ENCODE peak calls at places on chromosomes 4 and X, in six cellular contexts. A is IMR-90, C is mesendoderm, Y is H1, H is H9, D is mesenchymal stem cell. J is an unnamed sample.

GRCh38 chr4:125283702-125284279 is 31.0 kb upstream of the FAT4 start:
- DNase-seq in A (peak; percentile 51), C (peak; percentile 27), Y (no peak), H (no peak), D (peak; percentile 42), J (no peak)

GRCh38 chrX:150094375-150094774 is 156.1 kb upstream of the EOLA2 start:
- DNase-seq in A (no peak), C (no peak), Y (no peak), H (no peak), D (no peak), J (no peak)

GRCh38 chr4:128859887-128860774 is 50.6 kb downstream of the JADE1 start:
- DNase-seq in A (peak; percentile 96), C (no peak), Y (no peak), H (no peak), D (peak; percentile 84), J (no peak)

GRCh38 chrX:16160729-16161128 is 6.6 kb upstream of the MAGEB17 start:
- DNase-seq in A (peak; percentile 88), C (peak; percentile 88), Y (no peak), H (no peak), D (peak; percentile 69), J (no peak)

GRCh38 chr4:80311130-80311529 is 24.4 kb upstream of the CFAP299 start:
- DNase-seq in A (no peak), C (no peak), Y (no peak), H (no peak), D (no peak), J (no peak)

GRCh38 chr4:177673980-177674504 is 231.8 kb upstream of the AGA start:
- DNase-seq in A (no peak), C (peak; percentile 20), Y (no peak), H (no peak), D (no peak), J (no peak)

GRCh38 chr4:10347281-10347795 is 109.9 kb downstream of the ZNF518B start:
- DNase-seq in A (no peak), C (no peak), Y (no peak), H (no peak), D (no peak), J (no peak)

GRCh38 chr4:80365928-80366327 is 30.4 kb downstream of the CFAP299 start:
- DNase-seq in A (peak; percentile 76), C (peak; percentile 63), Y (no peak), H (peak; percentile 62), D (peak; percentile 59), J (peak; percentile 21)

GRCh38 chr4:119726505-119726904 is 97.9 kb upstream of the PDE5A start:
- DNase-seq in A (peak; percentile 34), C (no peak), Y (no peak), H (no peak), D (no peak), J (no peak)

GRCh38 chrX:12007881-12008280 is 130.4 kb upstream of the FRMPD4 start:
- DNase-seq in A (peak; percentile 84), C (no peak), Y (no peak), H (no peak), D (peak; percentile 71), J (no peak)

GRCh38 chr4:130210871-130211270 is 1114.9 kb downstream of the C4orf33 start:
- DNase-seq in A (no peak), C (no peak), Y (no peak), H (no peak), D (peak; percentile 65), J (no peak)

GRCh38 chr4:2927016-2927695 is 36.0 kb downstream of the NOP14 start:
- DNase-seq in A (no peak), C (no peak), Y (no peak), H (no peak), D (no peak), J (no peak)

GRCh38 chr4:1330761-1331590 is 16.0 kb upstream of the UVSSA start:
- DNase-seq in A (no peak), C (no peak), Y (no peak), H (no peak), D (no peak), J (no peak)

GRCh38 chrX:139931646-139932076 is 1.2 kb downstream of the ATP11C start:
- DNase-seq in A (no peak), C (no peak), Y (no peak), H (no peak), D (no peak), J (no peak)

GRCh38 chrX:133640161-133641015 is 225.1 kb upstream of the GPC4 start:
- DNase-seq in A (no peak), C (peak; percentile 53), Y (peak; percentile 38), H (peak; percentile 28), D (no peak), J (peak; percentile 9)

GRCh38 chr4:169027663-169028062 is 17.6 kb upstream of the CBR4 start:
- DNase-seq in A (no peak), C (no peak), Y (no peak), H (no peak), D (no peak), J (no peak)

GRCh38 chr4:110275871-110276270 is 77.5 kb upstream of the ELOVL6 start:
- DNase-seq in A (peak; percentile 8), C (no peak), Y (no peak), H (no peak), D (peak; percentile 34), J (no peak)

GRCh38 chr4:153577053-153577452 is 107.0 kb upstream of the TLR2 start:
- DNase-seq in A (no peak), C (no peak), Y (no peak), H (no peak), D (no peak), J (no peak)

GRCh38 chr4:152778656-152779512 is 646 bp downstream of the TIGD4 start:
- DNase-seq in A (peak; percentile 3), C (no peak), Y (no peak), H (no peak), D (no peak), J (no peak)

GRCh38 chr4:182643801-182644311 is 273.3 kb downstream of the DCTD start:
- DNase-seq in A (peak; percentile 94), C (peak; percentile 4), Y (no peak), H (no peak), D (peak; percentile 48), J (no peak)

GRCh38 chrX:110511238-110511637 is 152.6 kb downstream of the RTL9 start:
- DNase-seq in A (no peak), C (no peak), Y (no peak), H (no peak), D (no peak), J (no peak)

GRCh38 chrX:32998776-32999175 is 212.6 kb downstream of the DMD start:
- DNase-seq in A (no peak), C (no peak), Y (no peak), H (no peak), D (no peak), J (no peak)

GRCh38 chrX:3938587-3938986 is 225.1 kb upstream of the PRKX start:
- DNase-seq in A (no peak), C (no peak), Y (no peak), H (no peak), D (no peak), J (no peak)

DNA sequence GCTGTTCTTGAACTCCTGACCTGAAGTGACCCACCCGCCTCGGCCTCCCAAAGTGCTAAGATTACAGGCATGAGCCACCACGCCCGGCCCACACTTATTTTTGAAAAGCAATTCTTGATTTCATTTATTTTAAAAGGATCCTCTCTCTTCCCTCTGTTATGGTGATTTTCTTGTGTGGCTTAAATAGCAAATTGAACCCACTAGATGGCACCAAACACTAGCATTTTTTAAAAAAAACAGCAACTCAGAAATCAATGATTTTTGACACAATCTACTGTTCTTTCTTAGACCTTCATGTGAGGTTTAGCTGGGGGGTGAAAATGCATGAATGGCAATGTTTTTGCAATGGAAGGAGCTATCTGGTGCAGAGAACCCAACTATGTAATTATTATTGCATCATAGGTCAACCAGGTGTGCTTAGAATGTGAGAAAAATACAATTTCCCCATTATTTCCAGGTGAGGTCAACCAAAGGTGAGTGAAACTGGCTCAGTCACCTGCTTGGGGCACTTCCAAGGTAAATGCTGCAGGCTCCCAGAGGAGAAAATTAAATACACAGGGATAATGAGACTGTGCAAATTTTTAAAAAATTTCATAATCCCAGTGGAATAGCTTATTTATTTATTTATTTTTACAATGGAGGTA is 226.6 kb upstream of the PRKX start:
- DNase-seq in A (peak; percentile 20), C (peak; percentile 25), Y (no peak), H (no peak), D (peak; percentile 13), J (no peak)
- H2AK5ac ChIP-seq in A (no peak overlapping the region), C (no peak overlapping the region), Y (no peak overlapping the region), H (no peak overlapping the region), D (no peak overlapping the region), J (no peak overlapping the region)

GRCh38 chr4:13601060-13601459 is 26.5 kb downstream of the BOD1L1 start:
- DNase-seq in A (no peak), C (no peak), Y (no peak), H (no peak), D (no peak), J (no peak)
- H2BK15ac ChIP-seq in A (no peak overlapping the region), C (no peak overlapping the region), Y (no peak overlapping the region), H (no peak overlapping the region), D (no peak overlapping the region), J (no peak overlapping the region)

DNA sequence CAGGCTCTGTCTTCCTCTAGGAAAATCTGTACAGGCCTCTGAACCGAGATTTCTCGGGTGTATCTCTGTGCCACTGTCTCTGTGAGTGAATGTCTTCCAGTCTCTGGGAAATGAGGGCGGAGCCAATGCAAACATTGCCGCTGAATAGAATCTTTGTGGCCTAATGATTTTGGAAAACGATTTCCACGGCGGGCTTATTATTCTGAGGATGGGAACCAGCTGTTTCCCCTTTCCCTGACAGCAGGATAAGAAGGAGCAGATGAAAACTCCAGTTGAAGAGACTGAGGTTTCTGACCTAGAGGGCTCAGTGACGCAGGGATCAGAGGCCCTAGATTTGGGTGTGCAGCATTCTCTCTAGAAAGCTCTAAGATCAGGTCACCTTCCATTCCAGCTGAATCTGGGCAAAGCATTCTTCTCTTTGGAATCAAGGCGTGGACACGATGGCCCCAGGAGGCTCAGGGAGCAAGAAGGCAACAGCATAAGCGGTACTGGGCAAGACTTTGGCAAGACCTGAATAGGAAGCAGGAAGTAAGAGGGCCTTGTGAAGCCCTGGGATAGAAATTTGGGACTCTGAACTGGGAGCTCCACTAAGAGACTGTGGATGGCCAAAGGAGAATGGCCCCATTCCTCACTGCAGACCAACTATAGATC is 47.3 kb downstream of the PJA1 start:
- DNase-seq in A (no peak), C (no peak), Y (no peak), H (no peak), D (no peak), J (no peak)
- H2AK5ac ChIP-seq in A (no peak overlapping the region), C (no peak overlapping the region), Y (no peak overlapping the region), H (no peak overlapping the region), D (no peak overlapping the region), J (no peak overlapping the region)

GRCh38 chr4:107564326-107564725 is 155.7 kb downstream of the PAPSS1 start:
- DNase-seq in A (no peak), C (peak; percentile 57), Y (no peak), H (no peak), D (peak; percentile 63), J (peak; percentile 56)

GRCh38 chr4:107559653-107560052 is 160.4 kb downstream of the PAPSS1 start:
- DNase-seq in A (no peak), C (no peak), Y (no peak), H (no peak), D (no peak), J (no peak)

GRCh38 chr4:107562306-107562705 is 157.7 kb downstream of the PAPSS1 start:
- DNase-seq in A (no peak), C (no peak), Y (no peak), H (no peak), D (no peak), J (no peak)

DNA sequence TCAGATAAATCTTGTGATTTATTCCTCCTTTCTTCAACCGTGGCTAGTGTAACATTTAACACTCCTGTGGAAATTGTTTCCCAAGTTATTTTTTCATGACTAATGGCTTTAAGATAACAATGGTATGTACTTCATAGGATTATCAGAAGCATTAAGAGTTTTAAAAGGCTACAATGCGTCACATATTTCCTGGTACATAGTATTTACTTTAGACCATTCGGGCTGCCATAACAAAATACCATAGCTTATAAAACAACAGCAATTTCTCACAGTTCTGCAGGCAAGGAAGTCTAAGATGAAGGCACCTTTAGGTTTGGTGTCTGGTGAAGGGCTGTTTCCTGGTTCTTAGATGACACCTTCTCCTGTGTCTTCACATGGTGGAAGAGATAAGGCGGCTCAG is 158.6 kb downstream of the PAPSS1 start:
- DNase-seq in A (no peak), C (peak; percentile 26), Y (no peak), H (no peak), D (peak; percentile 75), J (no peak)
- H2BK15ac ChIP-seq in A (no peak overlapping the region), C (no peak overlapping the region), Y (no peak overlapping the region), H (no peak overlapping the region), D (no peak overlapping the region), J (no peak overlapping the region)